ENCODE peak calls at places on chromosome 3, in six cellular contexts. E, J, N, H, M and G are unnamed samples.

GRCh38 chr3:149009732-149010131 is 18.4 kb downstream of the GYG1 start:
- DNase-seq in E (no peak), J (peak), N (peak), H (no peak), M (no peak), G (peak)

GRCh38 chr3:100761951-100762350 is 52.7 kb downstream of the TFG start:
- DNase-seq in E (no peak), J (no peak), N (no peak), H (no peak), M (no peak), G (no peak)

GRCh38 chr3:25007974-25008658 is 419.9 kb upstream of the RARB start:
- DNase-seq in E (no peak), J (peak), N (no peak), H (peak), M (no peak), G (peak)

GRCh38 chr3:116470589-116470988 is 25.3 kb upstream of the LSAMP start:
- DNase-seq in E (no peak), J (no peak), N (no peak), H (no peak), M (no peak), G (peak)

GRCh38 chr3:76308541-76308940 is 523.2 kb upstream of the ZNF717 start:
- DNase-seq in E (no peak), J (no peak), N (no peak), H (no peak), M (no peak), G (peak)

GRCh38 chr3:64653101-64653500 is 34.7 kb downstream of the ADAMTS9 start:
- DNase-seq in E (no peak), J (no peak), N (no peak), H (no peak), M (no peak), G (no peak)

GRCh38 chr3:20563236-20563635 is 377.2 kb upstream of the SGO1 start:
- DNase-seq in E (no peak), J (peak), N (no peak), H (no peak), M (no peak), G (peak)

GRCh38 chr3:38552364-38552763 is 56.2 kb downstream of the EXOG start:
- DNase-seq in E (no peak), J (no peak), N (no peak), H (no peak), M (no peak), G (no peak)

GRCh38 chr3:51471775-51472652 is 27.8 kb downstream of the DCAF1 start:
- DNase-seq in E (no peak), J (no peak), N (no peak), H (peak), M (no peak), G (no peak)

GRCh38 chr3:66165679-66166078 is 55.1 kb upstream of the SLC25A26 start:
- DNase-seq in E (no peak), J (peak), N (no peak), H (no peak), M (no peak), G (no peak)

GRCh38 chr3:184300377-184300717 is 1.3 kb downstream of the PSMD2 start:
- DNase-seq in E (no peak), J (peak), N (no peak), H (no peak), M (no peak), G (peak)